ENCODE peak calls at places on chromosomes 12 and 14, in four cellular contexts. A is HCT116, H is GM12878, P is H1. W is an unnamed sample.

GRCh38 chr12:15584366-15585041 is 204.7 kb downstream of the EPS8 start:
- DNase-seq in H (no peak), A (peak; percentile 43), P (no peak), W (no peak)

GRCh38 chr14:93299831-93300230 is 33.0 kb downstream of the BTBD7 start:
- DNase-seq in A (no peak), P (no peak), H (no peak), W (no peak)

GRCh38 chr14:100675664-100676063 is 51.0 kb upstream of the DLK1 start:
- DNase-seq in P (no peak), A (no peak), H (no peak), W (no peak)

GRCh38 chr14:92223027-92223426 is 99.9 kb upstream of the SLC24A4 start:
- DNase-seq in H (no peak), A (no peak), P (no peak), W (no peak)

GRCh38 chr12:31773867-31774266 is 45.0 kb upstream of the AMN1 start:
- DNase-seq in P (peak; percentile 33), H (peak; percentile 57), A (no peak), W (no peak)

GRCh38 chr12:389138-390096 is at the start of gene KDM5A:
- DNase-seq in A (peak; percentile 90), P (peak; percentile 88), H (peak; percentile 73), W (peak; percentile 89)

GRCh38 chr12:114248527-114248926 is 157.4 kb downstream of the TBX5 start:
- DNase-seq in P (no peak), H (no peak), A (no peak), W (no peak)

GRCh38 chr14:88987516-88987915 is 163.1 kb downstream of the TTC8 start:
- DNase-seq in P (no peak), H (no peak), A (peak; percentile 35), W (no peak)

GRCh38 chr14:30935445-30935844 is 61.1 kb downstream of the COCH start:
- DNase-seq in H (no peak), A (no peak), P (no peak), W (no peak)

GRCh38 chr12:123912415-123913385 is 59.9 kb downstream of the CCDC92 start:
- DNase-seq in P (no peak), H (no peak), A (no peak), W (no peak)

GRCh38 chr12:109377139-109377685 is 29.5 kb downstream of the MYO1H start:
- DNase-seq in P (no peak), H (no peak), A (no peak), W (no peak)

GRCh38 chr14:105600939-105601359 is 74.6 kb downstream of the TMEM121 start:
- DNase-seq in A (no peak), H (no peak), P (no peak), W (no peak)
- TF ChIP-seq EGR1 in A (no peak), H (no peak), P (no peak), W (no peak)

GRCh38 chr12:24297516-24297915 is 348.0 kb upstream of the SOX5 start:
- DNase-seq in H (no peak), P (no peak), A (no peak), W (no peak)
- TF ChIP-seq EGR1 in H (no peak), P (no peak), A (no peak), W (no peak)

DNA sequence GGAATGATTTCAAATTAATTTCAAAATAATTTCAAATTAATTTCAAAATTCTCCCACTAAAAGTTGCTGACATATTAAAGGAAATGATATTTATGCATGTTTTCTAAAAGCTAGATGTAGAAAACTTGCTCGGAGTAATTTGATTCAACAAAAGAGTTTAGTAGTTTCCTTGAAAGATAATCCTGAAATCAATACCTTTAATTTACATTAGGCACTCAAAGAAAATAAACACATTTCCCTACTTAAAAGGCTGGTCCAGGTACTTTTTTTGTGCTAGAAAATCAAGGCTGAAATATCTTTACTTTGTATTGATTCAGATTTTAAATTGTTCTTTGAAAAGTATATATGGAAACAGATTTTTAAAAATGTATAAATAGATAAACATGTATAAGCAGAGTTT is 370.5 kb downstream of the RAD51B start:
- DNase-seq in P (no peak), A (no peak), H (no peak), W (no peak)
- TF ChIP-seq EGR1 in P (no peak), A (no peak), H (no peak), W (no peak)

DNA sequence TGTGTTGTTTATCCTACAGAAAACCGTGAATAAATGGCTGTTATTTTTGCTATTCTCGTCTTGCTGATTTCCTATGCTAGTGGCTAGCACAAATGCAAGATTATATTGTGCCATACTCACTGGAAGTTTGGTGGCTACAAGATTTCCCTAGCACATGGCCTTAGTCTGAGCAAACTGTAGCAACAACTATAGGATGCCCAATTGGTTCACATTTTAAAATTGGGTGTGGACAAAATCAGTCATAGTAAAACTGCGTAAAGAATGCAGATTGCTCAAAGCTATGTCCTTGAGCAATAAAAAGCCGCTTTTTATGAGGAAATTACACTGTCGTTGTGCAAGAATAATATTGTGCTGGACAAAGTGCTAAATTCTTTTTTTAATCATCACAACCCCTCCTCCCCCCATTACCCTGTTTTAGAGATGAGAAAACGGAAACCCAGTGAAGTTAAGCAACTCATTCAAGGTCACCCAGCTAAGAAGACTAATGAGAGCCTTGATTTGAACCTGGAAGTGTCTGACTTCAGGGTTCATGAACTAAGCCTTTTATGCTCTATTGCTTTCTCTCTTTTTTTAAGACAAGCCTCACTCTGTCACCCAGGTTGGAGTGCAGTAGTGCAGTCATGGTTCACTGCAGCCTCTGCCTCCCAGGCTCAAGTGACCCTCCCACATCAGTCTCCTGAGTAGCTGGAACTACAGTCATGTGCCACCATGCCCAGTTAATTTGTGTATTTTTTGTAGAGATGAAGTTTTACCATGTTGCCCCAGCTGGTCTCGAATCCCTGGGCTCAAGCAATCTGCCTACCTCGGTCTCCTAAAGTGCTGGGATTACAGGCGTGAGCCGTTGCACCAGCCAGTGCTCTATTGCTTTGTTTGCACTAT is 73.6 kb downstream of the SRGAP1 start:
- DNase-seq in P (no peak), A (peak; percentile 91), H (peak; percentile 41), W (no peak)
- TF ChIP-seq EGR1 in P (no peak), A (peak; percentile 19), H (no peak), W (no peak)

DNA sequence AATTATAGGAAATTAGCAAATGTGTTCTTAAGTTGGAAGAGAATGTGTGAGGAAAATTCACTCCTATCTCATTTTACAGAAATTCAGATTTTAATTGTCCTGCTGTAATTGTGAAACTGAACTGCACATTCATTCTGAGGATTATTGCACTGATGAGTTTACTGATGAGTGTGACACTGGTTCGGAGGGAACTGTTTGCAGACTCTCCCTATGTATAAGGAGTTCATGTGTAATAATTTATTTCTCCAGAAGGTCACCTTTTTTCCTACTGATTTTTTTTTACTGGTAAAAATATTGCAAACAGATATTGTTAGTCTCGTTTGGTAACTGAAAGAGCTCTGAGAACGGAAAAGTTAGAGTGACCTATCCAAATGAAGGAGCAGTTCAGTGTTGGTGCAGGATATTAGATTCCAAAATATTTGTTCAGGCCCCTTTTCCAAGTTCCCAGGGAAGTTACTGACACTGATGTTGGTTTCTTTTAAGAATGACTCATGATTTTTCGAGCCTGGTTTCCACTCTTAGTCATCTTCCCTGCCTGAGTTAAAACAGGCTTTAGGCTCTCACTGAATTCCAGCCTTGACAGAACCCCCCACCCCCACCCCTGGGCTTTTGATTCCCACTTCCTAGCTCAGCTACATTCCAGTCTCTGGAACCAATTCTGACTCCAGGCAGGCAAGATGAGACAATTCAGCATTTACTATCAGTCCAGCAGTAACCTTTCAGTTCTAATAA is 18.4 kb downstream of the ANO6 start:
- DNase-seq in H (no peak), P (no peak), A (peak; percentile 88), W (peak; percentile 75)
- TF ChIP-seq EGR1 in H (no peak), P (peak; percentile 16), A (peak; percentile 31), W (peak; percentile 3)

GRCh38 chr14:21405097-21405496 is 21.3 kb upstream of the SUPT16H start:
- DNase-seq in P (no peak), A (no peak), H (no peak), W (no peak)

GRCh38 chr14:21406213-21406612 is 22.4 kb upstream of the SUPT16H start:
- DNase-seq in A (no peak), P (no peak), H (no peak), W (no peak)

GRCh38 chr14:21408152-21408551 is 24.3 kb upstream of the SUPT16H start:
- DNase-seq in A (no peak), H (no peak), P (no peak), W (no peak)
- TF ChIP-seq EGR1 in A (no peak), H (no peak), P (no peak), W (no peak)

GRCh38 chr14:95015046-95015445 is 142.3 kb downstream of the DICER1 start:
- DNase-seq in A (no peak), P (no peak), H (no peak), W (no peak)

GRCh38 chr14:95014036-95014435 is 143.3 kb downstream of the DICER1 start:
- DNase-seq in P (no peak), A (no peak), H (no peak), W (no peak)

GRCh38 chr14:95021588-95021987 is 135.7 kb downstream of the DICER1 start:
- DNase-seq in A (no peak), P (peak; percentile 44), H (no peak), W (no peak)

GRCh38 chr14:95023115-95023514 is 134.2 kb downstream of the DICER1 start:
- DNase-seq in P (no peak), A (no peak), H (no peak), W (no peak)

GRCh38 chr14:95018845-95019244 is 138.5 kb downstream of the DICER1 start:
- DNase-seq in H (no peak), P (no peak), A (no peak), W (no peak)
- TF ChIP-seq EGR1 in H (no peak), P (no peak), A (no peak), W (no peak)

GRCh38 chr14:24310387-24310665 is 386 bp downstream of the LTB4R2 start:
- DNase-seq in A (no peak), H (no peak), P (no peak), W (no peak)
- TF ChIP-seq EGR1 in A (no peak), H (no peak), P (no peak), W (no peak)

DNA sequence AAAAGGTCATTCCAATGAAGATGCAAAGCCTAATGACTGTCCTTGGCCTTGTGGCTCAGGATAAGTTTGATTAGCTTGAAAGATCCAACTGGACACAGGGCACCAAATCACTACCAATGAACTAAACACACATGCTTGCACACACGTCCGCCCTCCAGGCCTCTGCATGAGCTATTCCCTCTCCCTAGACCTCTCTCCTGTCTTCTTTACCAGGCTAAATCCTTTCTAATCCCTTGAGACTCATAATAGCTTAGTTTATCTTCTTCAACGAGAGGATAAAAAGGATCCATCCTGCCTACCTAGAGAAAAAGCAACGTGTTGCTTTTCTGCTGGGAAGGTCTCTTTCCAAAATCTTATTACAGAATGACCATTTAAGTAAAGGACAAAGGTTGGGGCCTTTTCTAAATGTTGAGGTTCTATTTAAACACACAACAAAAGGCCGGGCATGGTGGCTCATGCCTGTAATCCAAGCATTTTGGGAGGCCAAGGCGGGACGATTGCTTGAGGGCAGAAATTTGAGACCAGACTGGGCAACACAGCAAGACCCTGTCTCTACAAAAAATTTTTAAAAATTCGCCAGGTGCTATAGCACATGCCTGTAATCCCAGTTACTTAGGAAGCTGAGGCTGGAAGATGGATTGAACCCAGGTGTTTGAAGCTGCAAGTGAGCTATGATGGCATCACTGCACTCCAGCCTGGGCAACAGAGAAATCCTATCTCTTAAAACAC is 22.4 kb downstream of the PXN start:
- DNase-seq in P (no peak), A (no peak), H (no peak), W (no peak)
- TF ChIP-seq EGR1 in P (no peak), A (no peak), H (no peak), W (no peak)

W was measured in K562.